ENCODE peak calls at places on chromosomes 11 and 22, in five cellular contexts. N is PC-3, H is endothelial cell of umbilical vein, Y is H1, U is GM23338. S is an unnamed sample.

GRCh38 chr11:120337133-120337895 is 1.1 kb downstream of the ARHGEF12 start:
- DNase-seq in Y (no peak), N (peak), H (peak), U (peak), S (peak)

GRCh38 chr11:86218125-86219081 is 26.1 kb upstream of the EED start:
- DNase-seq in N (peak), Y (peak), U (peak), H (peak), S (peak)

GRCh38 chr11:102521121-102521520 is 9.4 kb downstream of the MMP7 start:
- DNase-seq in U (no peak), N (no peak), H (no peak), Y (no peak), S (no peak)

GRCh38 chr22:28424427-28425080 is 255.1 kb downstream of the TTC28 start:
- DNase-seq in Y (no peak), U (no peak), N (peak), H (no peak), S (no peak)

GRCh38 chr11:68956142-68956541 is 24.6 kb downstream of the MRGPRD start:
- DNase-seq in H (no peak), N (no peak), Y (peak), U (peak), S (peak)

GRCh38 chr11:19281041-19281440 is 40.3 kb upstream of the E2F8 start:
- DNase-seq in Y (no peak), H (peak), U (no peak), N (no peak), S (no peak)

GRCh38 chr11:93757924-93758865 is 16.7 kb downstream of the C11orf54 start:
- DNase-seq in Y (no peak), U (no peak), N (no peak), H (no peak), S (no peak)

GRCh38 chr22:31583861-31584485 is 78.0 kb downstream of the PISD start:
- DNase-seq in N (peak), Y (no peak), U (no peak), H (peak), S (no peak)

GRCh38 chr11:93031386-93031785 is 61.9 kb downstream of the MTNR1B start:
- DNase-seq in U (peak), H (no peak), N (no peak), Y (no peak), S (no peak)

GRCh38 chr11:32029721-32030120 is 61.2 kb upstream of the RCN1 start:
- DNase-seq in N (no peak), U (no peak), Y (no peak), H (no peak), S (no peak)

GRCh38 chr22:50325444-50326224 is 1.2 kb downstream of the DENND6B start:
- DNase-seq in Y (no peak), U (no peak), H (no peak), N (no peak), S (no peak)

GRCh38 chr11:66686100-66686785 is 8.6 kb upstream of the RBM4B start:
- DNase-seq in N (no peak), H (no peak), Y (no peak), U (no peak), S (no peak)

GRCh38 chr11:92376146-92376599 is 151.6 kb downstream of the FAT3 start:
- DNase-seq in Y (no peak), H (no peak), N (no peak), U (peak), S (no peak)

GRCh38 chr11:66184728-66185127 is 83.7 kb upstream of the RAB1B start:
- DNase-seq in U (peak), Y (no peak), N (no peak), H (no peak), S (no peak)

GRCh38 chr11:69494851-69495250 is 13.4 kb downstream of the LINC01488 start:
- DNase-seq in U (no peak), N (no peak), Y (no peak), H (no peak), S (no peak)

GRCh38 chr22:50269573-50270301 is 443 bp downstream of the MAPK11 start:
- DNase-seq in U (no peak), N (peak), Y (no peak), H (peak), S (peak)

GRCh38 chr11:74932797-74933196 is 16.1 kb downstream of the XRRA1 start:
- DNase-seq in N (peak), Y (no peak), H (peak), U (no peak), S (no peak)

GRCh38 chr11:19816040-19816439 is 103.4 kb downstream of the NAV2 start:
- DNase-seq in Y (no peak), N (no peak), H (no peak), U (peak), S (no peak)

GRCh38 chr11:61567286-61568061 is 13.4 kb downstream of the SYT7 start:
- DNase-seq in H (peak), Y (peak), U (peak), N (peak), S (peak)

GRCh38 chr22:16917144-16918003 is 90.6 kb downstream of the GAB4 start:
- DNase-seq in U (peak), Y (peak), N (peak), H (peak), S (peak)

GRCh38 chr11:15471028-15471708 is 356.4 kb downstream of the INSC start:
- DNase-seq in U (no peak), Y (no peak), N (no peak), H (no peak), S (no peak)

GRCh38 chr11:72041364-72042058 is 38.8 kb downstream of the NUMA1 start:
- DNase-seq in H (peak), Y (peak), U (peak), N (peak), S (peak)

GRCh38 chr11:11304572-11304971 is 48.5 kb downstream of the CSNK2A3 start:
- DNase-seq in H (no peak), N (no peak), U (no peak), Y (no peak), S (no peak)

GRCh38 chr11:94638902-94639373 is 71.8 kb downstream of the PIWIL4 start:
- DNase-seq in U (no peak), H (peak), N (no peak), Y (peak), S (no peak)

GRCh38 chr11:44621140-44621681 is 55.7 kb downstream of the CD82 start:
- DNase-seq in N (peak), H (peak), U (peak), Y (peak), S (peak)

GRCh38 chr11:107549253-107549953 is 16.1 kb downstream of the ALKBH8 start:
- DNase-seq in Y (no peak), N (peak), U (peak), H (peak), S (peak)

GRCh38 chr11:125401746-125402145 is 94.3 kb downstream of the FEZ1 start:
- DNase-seq in N (no peak), U (peak), H (no peak), Y (no peak), S (no peak)

GRCh38 chr11:72652871-72653615 is 21.2 kb downstream of the PDE2A start:
- DNase-seq in N (no peak), H (no peak), U (peak), Y (peak), S (no peak)

GRCh38 chr11:77424639-77425038 is 49.3 kb downstream of the PAK1 start:
- DNase-seq in N (no peak), Y (no peak), U (no peak), H (no peak), S (no peak)

GRCh38 chr11:106238704-106239360 is 161.4 kb downstream of the AASDHPPT start:
- DNase-seq in Y (no peak), H (no peak), U (no peak), N (no peak), S (no peak)

GRCh38 chr11:45890886-45891550 is 5.6 kb downstream of the MAPK8IP1 start:
- DNase-seq in H (no peak), U (no peak), Y (no peak), N (no peak), S (no peak)

GRCh38 chr22:25823276-25823675 is 81.3 kb downstream of the MYO18B start:
- DNase-seq in N (no peak), H (no peak), Y (no peak), U (no peak), S (no peak)

GRCh38 chr11:12692238-12693074 is 18.2 kb downstream of the TEAD1 start:
- DNase-seq in U (no peak), N (peak), Y (no peak), H (peak), S (no peak)

GRCh38 chr11:76131142-76131541 is 75.2 kb downstream of the WNT11 start:
- DNase-seq in N (no peak), Y (no peak), H (no peak), U (no peak), S (no peak)

GRCh38 chr11:32962016-32962415 is 53.7 kb upstream of the DEPDC7 start:
- DNase-seq in Y (no peak), U (no peak), H (no peak), N (no peak), S (no peak)

GRCh38 chr11:79352304-79352703 is 88.5 kb downstream of the TENM4 start:
- DNase-seq in U (no peak), Y (no peak), N (no peak), H (no peak), S (no peak)

GRCh38 chr11:112213753-112214152 is 12.5 kb upstream of the PTS start:
- DNase-seq in H (no peak), Y (no peak), U (no peak), N (no peak), S (no peak)

GRCh38 chr22:46363611-46364321 is 28.3 kb downstream of the TRMU start:
- DNase-seq in U (no peak), Y (no peak), H (no peak), N (no peak), S (no peak)

GRCh38 chr22:46364341-46365165 is 29.0 kb downstream of the TRMU start:
- DNase-seq in N (no peak), Y (no peak), H (no peak), U (no peak), S (no peak)

GRCh38 chr22:46362221-46362933 is 26.9 kb downstream of the TRMU start:
- DNase-seq in N (no peak), H (no peak), U (no peak), Y (no peak), S (peak)

GRCh38 chr22:46361861-46362220 is 26.3 kb downstream of the TRMU start:
- DNase-seq in N (no peak), H (no peak), Y (no peak), U (no peak), S (no peak)

GRCh38 chr22:46362934-46363515 is 27.5 kb downstream of the TRMU start:
- DNase-seq in N (no peak), U (no peak), Y (no peak), H (no peak), S (no peak)
- H2AFZ ChIP-seq in N (no peak), U (no peak), Y (no peak), H (no peak), S (no peak)

DNA sequence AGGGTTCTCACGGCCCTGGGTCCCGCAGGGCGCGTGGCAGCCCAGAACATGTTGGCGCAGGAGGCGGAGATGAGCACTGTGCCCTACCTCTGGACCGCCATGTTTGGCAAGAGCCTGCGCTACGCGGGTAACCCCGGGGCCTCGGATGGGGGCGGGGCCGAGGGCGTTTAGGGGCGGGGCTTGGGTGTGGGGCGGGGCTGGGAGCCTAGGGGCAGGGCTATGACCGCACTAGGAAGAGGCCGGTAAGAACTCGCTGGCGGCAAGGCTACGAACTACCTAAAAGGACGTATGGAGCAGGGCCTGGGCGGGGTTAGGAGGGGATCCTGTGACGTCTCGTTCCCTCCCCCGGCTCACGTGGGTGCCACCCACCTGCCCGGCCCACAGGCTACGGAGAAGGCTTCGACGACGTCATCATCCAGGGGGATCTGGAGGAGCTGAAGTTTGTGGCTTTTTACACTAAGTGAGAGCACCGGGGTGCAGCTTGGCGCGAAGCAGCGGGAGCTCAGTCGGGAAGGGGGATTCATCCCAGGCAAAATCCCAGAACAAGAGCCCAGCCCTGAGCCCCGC is 2.8 kb upstream of the LZTR1 start:
- DNase-seq in H (peak), N (no peak), U (peak), Y (peak), S (no peak)
- H2AFZ ChIP-seq in H (peak), N (no peak), U (peak), Y (peak), S (no peak)

GRCh38 chr11:2563216-2564007 is 118.6 kb downstream of the KCNQ1 start:
- DNase-seq in H (no peak), N (no peak), U (no peak), Y (no peak), S (no peak)

GRCh38 chr11:2562897-2563215 is 118.0 kb downstream of the KCNQ1 start:
- DNase-seq in H (no peak), U (no peak), Y (no peak), N (no peak), S (no peak)

GRCh38 chr11:2559527-2560311 is 114.9 kb downstream of the KCNQ1 start:
- DNase-seq in Y (no peak), N (no peak), H (no peak), U (no peak), S (no peak)

GRCh38 chr11:2562181-2562581 is 117.4 kb downstream of the KCNQ1 start:
- DNase-seq in U (no peak), H (no peak), N (no peak), Y (no peak), S (no peak)

GRCh38 chr11:2561283-2562180 is 116.7 kb downstream of the KCNQ1 start:
- DNase-seq in Y (no peak), N (no peak), H (no peak), U (no peak), S (no peak)
- H2AFZ ChIP-seq in Y (no peak), N (no peak), H (no peak), U (no peak), S (no peak)

GRCh38 chr22:35838849-35839646 is 121.4 kb downstream of the APOL5 start:
- DNase-seq in H (peak), Y (no peak), U (peak), N (peak), S (peak)
- H2AFZ ChIP-seq in H (no peak), Y (no peak), U (no peak), N (no peak), S (no peak)